ENCODE peak calls at places on chromosomes 1 and 21, in six cellular contexts. U is tibial artery; F is amygdala; H is osteocyte; A is activated gamma-delta T cell treated with Interleukin-2 at 50 U/mL for 16 hours; O is activated naive CD4-positive, alpha-beta T cell. I is an unnamed sample.

GRCh38 chr1:24932284-24932683 is 2.2 kb upstream of the RUNX3 start:
- DNase-seq in F (no peak), U (no peak), H (peak; percentile 89), O (no peak), A (peak; percentile 54), I (no peak)

GRCh38 chr1:37634554-37635308 is at the start of gene RSPO1:
- DNase-seq in U (no peak), F (no peak), A (no peak), H (no peak), O (no peak), I (no peak)

GRCh38 chr1:54377040-54377691 is 29.0 kb downstream of the SSBP3 start:
- DNase-seq in O (no peak), H (no peak), F (no peak), A (no peak), U (no peak), I (no peak)

GRCh38 chr1:4935807-4936206 is 281.4 kb downstream of the AJAP1 start:
- DNase-seq in F (peak; percentile 9), O (no peak), A (no peak), U (no peak), H (no peak), I (no peak)

GRCh38 chr1:185570962-185571361 is 163.2 kb upstream of the HMCN1 start:
- DNase-seq in H (no peak), O (no peak), F (no peak), A (no peak), U (no peak), I (no peak)

GRCh38 chr1:50516056-50516455 is 92.8 kb upstream of the DMRTA2 start:
- DNase-seq in F (no peak), O (no peak), U (no peak), A (no peak), H (no peak), I (no peak)

GRCh38 chr1:6688757-6689156 is 12.9 kb downstream of the DNAJC11 start:
- DNase-seq in O (no peak), U (no peak), H (no peak), A (no peak), F (no peak), I (no peak)

GRCh38 chr1:111803951-111804350 is 48.2 kb downstream of the DDX20 start:
- DNase-seq in A (no peak), U (no peak), H (no peak), F (no peak), O (no peak), I (no peak)

GRCh38 chr21:34674467-34674866 is 5.7 kb downstream of the CLIC6 start:
- DNase-seq in U (no peak), H (no peak), F (no peak), A (no peak), O (no peak), I (no peak)

GRCh38 chr1:1212780-1213152 is 1.2 kb downstream of the TNFRSF4 start:
- DNase-seq in F (no peak), H (no peak), A (peak; percentile 47), U (no peak), O (no peak), I (no peak)

GRCh38 chr1:110607663-110608230 is 1.6 kb upstream of the KCNA2 start:
- DNase-seq in U (no peak), F (no peak), H (no peak), O (no peak), A (no peak), I (no peak)

GRCh38 chr1:99691175-99691574 is 45.3 kb downstream of the PALMD start:
- DNase-seq in A (no peak), H (no peak), U (no peak), F (no peak), O (no peak), I (no peak)

GRCh38 chr1:24870551-24871195 is 59.4 kb downstream of the RUNX3 start:
- DNase-seq in H (peak; percentile 76), F (no peak), O (no peak), A (peak; percentile 27), U (no peak), I (no peak)

GRCh38 chr1:62800825-62801306 is 16.9 kb downstream of the ATG4C start:
- DNase-seq in H (no peak), F (no peak), U (no peak), A (no peak), O (no peak), I (no peak)

GRCh38 chr1:116020668-116021272 is 44.5 kb downstream of the SLC22A15 start:
- DNase-seq in O (no peak), F (peak; percentile 23), H (no peak), U (peak; percentile 39), A (peak; percentile 34), I (no peak)

GRCh38 chr21:46617267-46618051 is 12.6 kb upstream of the S100B start:
- DNase-seq in A (no peak), O (no peak), F (no peak), H (no peak), U (no peak), I (no peak)

GRCh38 chr1:201461783-201462441 is 7.1 kb downstream of the PHLDA3 start:
- DNase-seq in U (peak; percentile 96), F (peak; percentile 72), O (no peak), A (no peak), H (peak; percentile 92), I (no peak)

GRCh38 chr1:56584910-56585528 is 5.7 kb upstream of the PLPP3 start:
- DNase-seq in H (no peak), U (no peak), O (no peak), A (no peak), F (no peak), I (no peak)